ENCODE peak calls at places on chromosomes 1 and 21, in five cellular contexts. R, Y, L, D and N are unnamed samples.

GRCh38 chr1:174165471-174166137 is 6.3 kb downstream of the RABGAP1L start:
- DNase-seq in R (peak; percentile 43), D (no peak), Y (no peak), L (peak; percentile 23), N (no peak)

GRCh38 chr1:116738673-116739370 is 15.4 kb upstream of the CD2 start:
- DNase-seq in L (no peak), Y (no peak), D (no peak), R (no peak), N (no peak)

GRCh38 chr1:234725177-234726132 is 115.5 kb upstream of the IRF2BP2 start:
- DNase-seq in L (peak; percentile 69), R (no peak), Y (no peak), D (no peak), N (no peak)

GRCh38 chr1:164958995-164959788 is 397.3 kb downstream of the LMX1A start:
- DNase-seq in R (no peak), Y (no peak), L (no peak), D (no peak), N (no peak)

GRCh38 chr1:57911427-57911826 is 487.6 kb upstream of the DAB1 start:
- DNase-seq in D (no peak), L (no peak), Y (no peak), R (no peak), N (no peak)

GRCh38 chr1:194378517-194378916 is 1192.1 kb upstream of the B3GALT2 start:
- DNase-seq in D (no peak), Y (no peak), R (no peak), L (no peak), N (no peak)

GRCh38 chr1:165182975-165183374 is 173.5 kb downstream of the LMX1A start:
- DNase-seq in D (no peak), Y (no peak), R (no peak), L (no peak), N (no peak)

GRCh38 chr21:44399955-44400790 is 46.8 kb downstream of the TRPM2 start:
- DNase-seq in L (no peak), Y (no peak), R (no peak), D (no peak), N (no peak)

GRCh38 chr1:156528231-156528630 is 27.7 kb upstream of the MEF2D start:
- DNase-seq in R (no peak), D (no peak), L (no peak), Y (no peak), N (no peak)

GRCh38 chr1:28981170-28981569 is 66.8 kb downstream of the EPB41 start:
- DNase-seq in Y (no peak), L (no peak), R (no peak), D (no peak), N (no peak)

GRCh38 chr1:231039161-231040018 is 664 bp downstream of the FAM89A start:
- DNase-seq in Y (no peak), D (peak; percentile 65), R (peak; percentile 36), L (peak; percentile 11), N (no peak)

GRCh38 chr21:45261093-45261492 is 26.6 kb downstream of the POFUT2 start:
- DNase-seq in Y (no peak), R (no peak), L (no peak), D (no peak), N (no peak)

GRCh38 chr1:205356424-205357151 is at the start of gene KLHDC8A:
- DNase-seq in R (no peak), L (no peak), Y (no peak), D (peak; percentile 79), N (no peak)

DNA sequence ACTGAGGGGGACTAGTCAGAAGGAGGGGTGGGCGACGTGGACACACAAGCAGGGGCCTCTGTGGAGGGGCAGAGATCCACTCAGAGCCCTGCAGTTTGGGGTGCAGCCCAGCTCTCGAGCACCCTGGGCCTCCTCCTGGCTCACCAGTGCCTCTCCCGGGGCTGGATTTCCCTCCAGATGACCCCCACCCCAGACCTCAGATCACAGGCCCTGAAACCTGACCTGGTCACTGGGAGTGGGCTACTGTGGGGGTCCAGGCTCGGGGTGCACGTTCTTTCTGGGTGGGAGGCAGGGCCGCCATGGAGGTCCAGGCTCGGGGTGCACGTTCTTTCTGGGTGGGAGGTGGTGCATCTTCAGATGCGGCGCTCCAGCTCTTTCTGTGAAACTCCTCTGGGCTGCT is 10.3 kb upstream of the LHX4 start:
- DNase-seq in D (no peak), Y (no peak), L (no peak), R (no peak), N (no peak)
- H3K4me1 ChIP-seq in D (no peaks in the 10 kb centered on the region), Y (no peaks in the 10 kb centered on the region), L (no peaks in the 10 kb centered on the region), R (no peaks in the 10 kb centered on the region), N (no peaks in the 10 kb centered on the region)

DNA sequence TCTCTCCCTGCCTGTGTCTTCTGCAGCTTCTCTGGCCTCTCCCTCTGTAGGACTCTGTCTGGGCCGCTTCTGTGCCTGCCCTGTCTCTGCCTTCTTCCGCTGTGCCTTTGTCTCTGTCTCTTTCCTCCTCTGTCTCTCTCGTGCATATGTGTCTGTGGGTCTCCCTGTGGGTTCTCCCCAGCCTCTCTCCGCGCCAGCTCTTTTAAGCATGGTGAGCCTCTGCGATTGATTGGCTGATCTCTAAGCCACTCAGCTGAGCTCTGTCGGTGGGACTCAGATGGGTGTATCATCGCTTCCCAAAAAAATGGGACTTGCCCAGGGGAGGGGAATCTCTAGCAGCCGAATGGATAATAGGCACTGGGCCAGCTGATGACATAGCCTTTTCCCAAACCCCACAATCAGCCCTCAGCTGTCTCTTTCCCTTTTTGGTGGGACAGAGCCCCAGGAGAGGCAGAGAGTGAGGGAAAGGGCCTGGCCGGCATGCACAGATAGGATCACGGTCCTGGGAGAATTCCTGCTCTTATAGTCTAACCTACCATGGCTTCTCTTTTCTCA is at the start of gene ADAMTS4:
- DNase-seq in R (peak; percentile 58), D (no peak), Y (no peak), L (peak; percentile 87), N (no peak)
- H3K4me1 ChIP-seq in R (peaks cover 26% of the 10 kb centered on the region), D (peaks cover 22% of the 10 kb centered on the region), Y (peaks cover 51% of the 10 kb centered on the region), L (peaks cover 44% of the 10 kb centered on the region), N (peaks cover 35% of the 10 kb centered on the region)

GRCh38 chr1:197915797-197916686 is 1.1 kb upstream of the LHX9 start:
- DNase-seq in D (peak; percentile 93), L (peak; percentile 25), R (peak; percentile 61), Y (no peak), N (no peak)
- H3K4me1 ChIP-seq in D (peaks cover 18% of the 10 kb centered on the region), L (peaks cover 12% of the 10 kb centered on the region), R (peaks cover 52% of the 10 kb centered on the region), Y (peaks cover 61% of the 10 kb centered on the region), N (peaks cover 54% of the 10 kb centered on the region)

GRCh38 chr21:22764222-22764621 is 1766.0 kb downstream of the NCAM2 start:
- DNase-seq in Y (no peak), D (no peak), R (no peak), L (no peak), N (no peak)
- H3K4me1 ChIP-seq in Y (no peaks in the 10 kb centered on the region), D (no peaks in the 10 kb centered on the region), R (no peaks in the 10 kb centered on the region), L (no peaks in the 10 kb centered on the region), N (no peaks in the 10 kb centered on the region)

GRCh38 chr1:203378529-203379271 is 27.8 kb upstream of the FMOD start:
- DNase-seq in L (no peak), Y (no peak), D (no peak), R (no peak), N (no peak)

GRCh38 chr1:203379831-203380230 is 28.9 kb upstream of the FMOD start:
- DNase-seq in D (no peak), L (no peak), Y (no peak), R (no peak), N (no peak)

GRCh38 chr1:203380395-203381150 is 29.7 kb upstream of the FMOD start:
- DNase-seq in L (no peak), Y (no peak), R (no peak), D (no peak), N (no peak)

DNA sequence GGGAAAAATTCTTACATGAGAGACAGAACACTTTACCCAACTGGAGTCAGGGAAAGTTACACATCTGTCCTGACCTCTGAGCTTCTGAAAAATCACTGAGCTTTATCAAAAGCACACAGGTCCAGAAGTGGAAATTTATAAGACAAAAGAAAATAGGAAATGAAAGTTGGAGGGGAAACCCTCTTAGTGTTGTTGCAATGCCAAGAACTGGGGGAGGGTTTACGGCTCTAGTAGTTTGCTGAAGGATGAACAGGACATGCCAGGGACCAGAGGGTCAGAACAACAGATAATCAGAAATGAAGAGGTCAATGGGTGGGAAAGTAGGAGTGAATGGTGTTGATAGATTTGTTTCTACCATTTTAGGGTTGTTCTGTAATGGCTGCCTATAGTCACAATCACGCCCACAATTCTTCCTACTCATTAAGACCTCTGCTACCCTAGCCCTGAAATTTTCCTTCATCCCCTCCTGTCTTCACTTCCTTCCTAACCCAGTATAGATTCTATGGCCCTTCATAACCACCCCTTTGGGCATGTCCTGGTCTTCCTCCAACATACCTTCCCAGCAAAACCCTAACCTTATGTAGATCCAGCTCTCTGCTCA is 30.3 kb upstream of the FMOD start:
- DNase-seq in D (no peak), L (no peak), R (no peak), Y (no peak), N (no peak)
- H3K4me1 ChIP-seq in D (no peaks in the 10 kb centered on the region), L (peaks cover 9% of the 10 kb centered on the region), R (peaks cover 4% of the 10 kb centered on the region), Y (no peaks in the 10 kb centered on the region), N (peaks cover 20% of the 10 kb centered on the region)

GRCh38 chr1:167248707-167249642 is 28.3 kb downstream of the POU2F1 start:
- DNase-seq in D (no peak), R (no peak), L (no peak), Y (no peak), N (no peak)
- H3K4me1 ChIP-seq in D (no peaks in the 10 kb centered on the region), R (peaks cover 17% of the 10 kb centered on the region), L (peaks cover 3% of the 10 kb centered on the region), Y (no peaks in the 10 kb centered on the region), N (peaks cover 7% of the 10 kb centered on the region)